ENCODE peak calls at places on chromosome 11, in ten cellular contexts. One of them, this sample, is unnamed.
A peak's percentile ranks its signal among the peaks of the same experiment; 100 is the strongest.

GRCh38 chr11:113992459-113993105 is 17.7 kb downstream of the HTR3A start:
- DNase-seq in heart left ventricle: no peak
- DNase-seq in Peyer's patch: no peak
- DNase-seq in Panc1: no peak
- DNase-seq in mucosa of descending colon: no peak
- DNase-seq in lung: peak; percentile 35
- DNase-seq in A549: no peak
- DNase-seq in testis: no peak
- DNase-seq in gastrocnemius medialis: no peak
- DNase-seq in A673: peak; percentile 68
- DNase-seq in this sample: peak; percentile 41

GRCh38 chr11:64762916-64763803 is 3.4 kb upstream of the PYGM start:
- DNase-seq in lung: no peak
- DNase-seq in gastrocnemius medialis: peak; percentile 97
- DNase-seq in A549: no peak
- DNase-seq in Peyer's patch: no peak
- DNase-seq in Panc1: no peak
- DNase-seq in heart left ventricle: peak; percentile 70
- DNase-seq in mucosa of descending colon: no peak
- DNase-seq in testis: no peak
- DNase-seq in A673: peak; percentile 84
- DNase-seq in this sample: peak; percentile 76

GRCh38 chr11:34443136-34443535 is 4.4 kb downstream of the CAT start:
- DNase-seq in testis: no peak
- DNase-seq in A673: no peak
- DNase-seq in lung: no peak
- DNase-seq in mucosa of descending colon: no peak
- DNase-seq in A549: no peak
- DNase-seq in heart left ventricle: no peak
- DNase-seq in Panc1: no peak
- DNase-seq in gastrocnemius medialis: no peak
- DNase-seq in Peyer's patch: no peak
- DNase-seq in this sample: no peak

GRCh38 chr11:28759311-28759710 is 651.1 kb downstream of the METTL15 start:
- DNase-seq in gastrocnemius medialis: no peak
- DNase-seq in testis: no peak
- DNase-seq in lung: no peak
- DNase-seq in A673: no peak
- DNase-seq in mucosa of descending colon: peak; percentile 19
- DNase-seq in Panc1: no peak
- DNase-seq in Peyer's patch: no peak
- DNase-seq in heart left ventricle: no peak
- DNase-seq in A549: peak; percentile 74
- DNase-seq in this sample: no peak

GRCh38 chr11:20596629-20597129 is 2.7 kb upstream of the SLC6A5 start:
- DNase-seq in A673: no peak
- DNase-seq in testis: no peak
- DNase-seq in lung: no peak
- DNase-seq in Panc1: no peak
- DNase-seq in heart left ventricle: no peak
- DNase-seq in Peyer's patch: no peak
- DNase-seq in mucosa of descending colon: no peak
- DNase-seq in gastrocnemius medialis: no peak
- DNase-seq in A549: no peak
- DNase-seq in this sample: no peak

GRCh38 chr11:102516179-102516578 is 14.4 kb downstream of the MMP7 start:
- DNase-seq in testis: no peak
- DNase-seq in Panc1: no peak
- DNase-seq in mucosa of descending colon: no peak
- DNase-seq in gastrocnemius medialis: no peak
- DNase-seq in heart left ventricle: no peak
- DNase-seq in A673: no peak
- DNase-seq in A549: no peak
- DNase-seq in lung: no peak
- DNase-seq in Peyer's patch: no peak
- DNase-seq in this sample: no peak

GRCh38 chr11:86592047-86592564 is 80.3 kb downstream of the ME3 start:
- DNase-seq in A673: no peak
- DNase-seq in A549: no peak
- DNase-seq in lung: peak; percentile 53
- DNase-seq in Panc1: no peak
- DNase-seq in heart left ventricle: no peak
- DNase-seq in mucosa of descending colon: no peak
- DNase-seq in testis: no peak
- DNase-seq in gastrocnemius medialis: no peak
- DNase-seq in Peyer's patch: no peak
- DNase-seq in this sample: no peak

GRCh38 chr11:35794850-35795249 is 132.3 kb downstream of the TRIM44 start:
- DNase-seq in Peyer's patch: no peak
- DNase-seq in heart left ventricle: no peak
- DNase-seq in Panc1: no peak
- DNase-seq in lung: no peak
- DNase-seq in gastrocnemius medialis: no peak
- DNase-seq in A549: no peak
- DNase-seq in testis: no peak
- DNase-seq in mucosa of descending colon: no peak
- DNase-seq in A673: no peak
- DNase-seq in this sample: no peak

GRCh38 chr11:64001552-64002427 is 15.6 kb downstream of the OTUB1 start:
- DNase-seq in lung: no peak
- DNase-seq in heart left ventricle: no peak
- DNase-seq in Peyer's patch: no peak
- DNase-seq in Panc1: no peak
- DNase-seq in testis: no peak
- DNase-seq in A549: no peak
- DNase-seq in mucosa of descending colon: no peak
- DNase-seq in gastrocnemius medialis: no peak
- DNase-seq in A673: peak; percentile 72
- DNase-seq in this sample: peak; percentile 83

GRCh38 chr11:103450241-103450640 is 341.0 kb downstream of the DYNC2H1 start:
- DNase-seq in gastrocnemius medialis: no peak
- DNase-seq in A673: no peak
- DNase-seq in heart left ventricle: no peak
- DNase-seq in A549: no peak
- DNase-seq in Peyer's patch: no peak
- DNase-seq in lung: no peak
- DNase-seq in mucosa of descending colon: no peak
- DNase-seq in testis: no peak
- DNase-seq in Panc1: no peak
- DNase-seq in this sample: no peak

GRCh38 chr11:104609297-104609696 is 289.0 kb downstream of the CASP12 start:
- DNase-seq in lung: no peak
- DNase-seq in Panc1: no peak
- DNase-seq in mucosa of descending colon: peak; percentile 19
- DNase-seq in heart left ventricle: no peak
- DNase-seq in Peyer's patch: no peak
- DNase-seq in gastrocnemius medialis: no peak
- DNase-seq in A673: peak; percentile 85
- DNase-seq in testis: peak; percentile 33
- DNase-seq in A549: peak; percentile 16
- DNase-seq in this sample: no peak

GRCh38 chr11:112752563-112752962 is 208.7 kb upstream of the NCAM1 start:
- DNase-seq in testis: no peak
- DNase-seq in lung: no peak
- DNase-seq in mucosa of descending colon: no peak
- DNase-seq in A673: no peak
- DNase-seq in A549: no peak
- DNase-seq in Panc1: no peak
- DNase-seq in Peyer's patch: no peak
- DNase-seq in gastrocnemius medialis: no peak
- DNase-seq in heart left ventricle: no peak
- DNase-seq in this sample: no peak

GRCh38 chr11:22634897-22635629 is 9.4 kb upstream of the FANCF start:
- DNase-seq in heart left ventricle: no peak
- DNase-seq in testis: no peak
- DNase-seq in A549: no peak
- DNase-seq in Panc1: no peak
- DNase-seq in mucosa of descending colon: peak; percentile 33
- DNase-seq in A673: peak; percentile 51
- DNase-seq in lung: no peak
- DNase-seq in Peyer's patch: peak; percentile 66
- DNase-seq in gastrocnemius medialis: no peak
- DNase-seq in this sample: peak; percentile 40

DNA sequence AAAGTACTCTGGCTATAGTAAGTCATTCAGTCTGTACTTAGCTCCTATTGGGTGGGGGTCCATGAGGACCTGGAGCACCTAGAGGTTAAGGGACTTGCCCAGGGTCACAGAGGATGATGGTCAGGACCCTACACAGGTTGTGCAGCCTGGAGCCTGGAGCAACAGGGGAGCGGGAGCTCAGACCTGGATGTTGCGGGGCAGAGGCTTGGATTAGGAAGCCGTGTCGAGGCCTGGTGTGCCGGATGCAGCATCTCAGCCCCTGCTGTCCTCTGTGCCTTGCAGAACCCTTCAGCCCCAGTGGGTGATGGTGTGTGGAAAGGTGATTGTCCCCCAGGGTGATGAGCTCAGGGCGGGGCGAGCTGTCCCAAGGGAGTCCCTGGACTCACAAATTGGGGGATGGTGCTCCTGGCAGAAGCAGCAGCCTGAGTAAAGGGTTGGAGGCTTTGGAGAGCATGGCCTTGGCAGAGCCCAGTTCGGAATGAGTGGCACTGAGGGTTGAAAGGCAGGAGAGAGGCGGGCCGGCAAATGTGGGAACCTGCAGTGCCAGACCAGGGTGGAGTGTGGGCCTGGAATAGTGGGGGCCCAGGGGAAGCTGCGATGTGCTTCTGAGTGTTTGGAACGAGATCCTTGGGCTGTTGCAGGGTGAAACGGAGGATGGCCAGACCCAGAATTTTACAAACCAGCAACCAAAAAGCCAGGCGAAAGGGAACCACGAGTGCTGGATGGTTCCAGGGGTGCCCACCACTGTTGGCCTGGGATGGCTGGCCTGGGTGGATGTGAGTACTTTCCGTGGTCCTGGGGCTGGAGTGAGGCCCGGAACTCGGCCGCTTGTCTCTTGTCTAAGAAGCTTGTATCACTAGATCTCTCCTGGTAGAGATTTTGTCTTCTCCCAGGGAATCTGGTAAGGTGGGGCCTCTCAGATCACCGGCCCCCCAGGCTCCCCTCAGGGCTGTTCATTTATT is 2.9 kb downstream of the TPCN2 start:
- DNase-seq in Peyer's patch: no peak
- DNase-seq in A673: no peak
- DNase-seq in Panc1: no peak
- DNase-seq in A549: no peak
- DNase-seq in gastrocnemius medialis: no peak
- DNase-seq in testis: no peak
- DNase-seq in heart left ventricle: no peak
- DNase-seq in mucosa of descending colon: no peak
- DNase-seq in lung: no peak
- DNase-seq in this sample: no peak
- H3K4me1 ChIP-seq in Peyer's patch: peaks cover 10% of the 10 kb centered on the region
- H3K4me1 ChIP-seq in A673: peaks cover 13% of the 10 kb centered on the region
- H3K4me1 ChIP-seq in Panc1: peaks cover 30% of the 10 kb centered on the region
- H3K4me1 ChIP-seq in A549: peaks cover 10% of the 10 kb centered on the region
- H3K4me1 ChIP-seq in gastrocnemius medialis: peaks cover 29% of the 10 kb centered on the region
- H3K4me1 ChIP-seq in testis: peaks cover 35% of the 10 kb centered on the region
- H3K4me1 ChIP-seq in heart left ventricle: peaks cover 19% of the 10 kb centered on the region
- H3K4me1 ChIP-seq in mucosa of descending colon: peaks cover 24% of the 10 kb centered on the region
- H3K4me1 ChIP-seq in lung: no peaks in the 10 kb centered on the region
- H3K4me1 ChIP-seq in this sample: peaks cover 11% of the 10 kb centered on the region

GRCh38 chr11:117820516-117820915 is 4.0 kb downstream of the FXYD2 start:
- DNase-seq in Peyer's patch: peak; percentile 28
- DNase-seq in A549: no peak
- DNase-seq in mucosa of descending colon: no peak
- DNase-seq in A673: no peak
- DNase-seq in heart left ventricle: no peak
- DNase-seq in gastrocnemius medialis: no peak
- DNase-seq in testis: no peak
- DNase-seq in lung: no peak
- DNase-seq in Panc1: no peak
- DNase-seq in this sample: peak; percentile 41

GRCh38 chr11:117818036-117818858 is 6.3 kb downstream of the FXYD2 start:
- DNase-seq in lung: no peak
- DNase-seq in mucosa of descending colon: no peak
- DNase-seq in Panc1: no peak
- DNase-seq in Peyer's patch: no peak
- DNase-seq in gastrocnemius medialis: no peak
- DNase-seq in testis: no peak
- DNase-seq in A673: no peak
- DNase-seq in heart left ventricle: no peak
- DNase-seq in A549: peak; percentile 25
- DNase-seq in this sample: no peak

GRCh38 chr11:117820071-117820470 is 4.5 kb downstream of the FXYD2 start:
- DNase-seq in A549: no peak
- DNase-seq in gastrocnemius medialis: no peak
- DNase-seq in testis: no peak
- DNase-seq in lung: no peak
- DNase-seq in Peyer's patch: peak; percentile 76
- DNase-seq in Panc1: no peak
- DNase-seq in heart left ventricle: peak; percentile 21
- DNase-seq in A673: no peak
- DNase-seq in mucosa of descending colon: peak; percentile 68
- DNase-seq in this sample: no peak

GRCh38 chr11:117817213-117818035 is 7.1 kb downstream of the FXYD2 start:
- DNase-seq in heart left ventricle: peak; percentile 78
- DNase-seq in A549: peak; percentile 70
- DNase-seq in lung: peak; percentile 84
- DNase-seq in Peyer's patch: peak; percentile 86
- DNase-seq in testis: peak; percentile 90
- DNase-seq in gastrocnemius medialis: peak; percentile 62
- DNase-seq in A673: peak; percentile 89
- DNase-seq in Panc1: peak; percentile 69
- DNase-seq in mucosa of descending colon: peak; percentile 89
- DNase-seq in this sample: peak; percentile 94

GRCh38 chr11:117819096-117820040 is 5.2 kb downstream of the FXYD2 start:
- DNase-seq in Panc1: no peak
- DNase-seq in A673: peak; percentile 85
- DNase-seq in testis: peak; percentile 86
- DNase-seq in Peyer's patch: peak; percentile 78
- DNase-seq in heart left ventricle: peak; percentile 71
- DNase-seq in mucosa of descending colon: peak; percentile 86
- DNase-seq in gastrocnemius medialis: no peak
- DNase-seq in A549: peak; percentile 76
- DNase-seq in lung: no peak
- DNase-seq in this sample: no peak
- H3K4me1 ChIP-seq in Panc1: peaks cover 20% of the 10 kb centered on the region
- H3K4me1 ChIP-seq in A673: peaks cover 33% of the 10 kb centered on the region
- H3K4me1 ChIP-seq in testis: peaks cover 37% of the 10 kb centered on the region
- H3K4me1 ChIP-seq in Peyer's patch: peaks cover 33% of the 10 kb centered on the region
- H3K4me1 ChIP-seq in heart left ventricle: peaks cover 7% of the 10 kb centered on the region
- H3K4me1 ChIP-seq in mucosa of descending colon: peaks cover 48% of the 10 kb centered on the region
- H3K4me1 ChIP-seq in gastrocnemius medialis: peaks cover 9% of the 10 kb centered on the region
- H3K4me1 ChIP-seq in A549: peaks cover 42% of the 10 kb centered on the region
- H3K4me1 ChIP-seq in lung: no peaks in the 10 kb centered on the region
- H3K4me1 ChIP-seq in this sample: peaks cover 74% of the 10 kb centered on the region

GRCh38 chr11:2385156-2386151 is 8.3 kb downstream of the CD81 start:
- DNase-seq in heart left ventricle: peak; percentile 18
- DNase-seq in gastrocnemius medialis: no peak
- DNase-seq in mucosa of descending colon: no peak
- DNase-seq in A673: no peak
- DNase-seq in Peyer's patch: no peak
- DNase-seq in testis: no peak
- DNase-seq in A549: no peak
- DNase-seq in Panc1: no peak
- DNase-seq in lung: no peak
- DNase-seq in this sample: peak; percentile 90
- H3K4me1 ChIP-seq in heart left ventricle: peaks cover 83% of the 10 kb centered on the region
- H3K4me1 ChIP-seq in gastrocnemius medialis: peaks cover 86% of the 10 kb centered on the region
- H3K4me1 ChIP-seq in mucosa of descending colon: peaks cover 63% of the 10 kb centered on the region
- H3K4me1 ChIP-seq in A673: no peaks in the 10 kb centered on the region
- H3K4me1 ChIP-seq in Peyer's patch: peaks cover 74% of the 10 kb centered on the region
- H3K4me1 ChIP-seq in testis: peaks cover 93% of the 10 kb centered on the region
- H3K4me1 ChIP-seq in A549: peaks cover 44% of the 10 kb centered on the region
- H3K4me1 ChIP-seq in Panc1: peaks cover 69% of the 10 kb centered on the region
- H3K4me1 ChIP-seq in lung: peaks cover 11% of the 10 kb centered on the region
- H3K4me1 ChIP-seq in this sample: peaks cover 100% of the 10 kb centered on the region

GRCh38 chr11:16217631-16218030 is 138.7 kb downstream of the SOX6 start:
- DNase-seq in lung: no peak
- DNase-seq in testis: no peak
- DNase-seq in Panc1: no peak
- DNase-seq in mucosa of descending colon: no peak
- DNase-seq in heart left ventricle: no peak
- DNase-seq in Peyer's patch: no peak
- DNase-seq in A673: no peak
- DNase-seq in A549: no peak
- DNase-seq in gastrocnemius medialis: no peak
- DNase-seq in this sample: no peak
- H3K4me1 ChIP-seq in lung: no peaks in the 10 kb centered on the region
- H3K4me1 ChIP-seq in testis: no peaks in the 10 kb centered on the region
- H3K4me1 ChIP-seq in Panc1: no peaks in the 10 kb centered on the region
- H3K4me1 ChIP-seq in mucosa of descending colon: no peaks in the 10 kb centered on the region
- H3K4me1 ChIP-seq in heart left ventricle: no peaks in the 10 kb centered on the region
- H3K4me1 ChIP-seq in Peyer's patch: no peaks in the 10 kb centered on the region
- H3K4me1 ChIP-seq in A673: peaks cover 10% of the 10 kb centered on the region
- H3K4me1 ChIP-seq in A549: no peaks in the 10 kb centered on the region
- H3K4me1 ChIP-seq in gastrocnemius medialis: peaks cover 21% of the 10 kb centered on the region
- H3K4me1 ChIP-seq in this sample: no peaks in the 10 kb centered on the region

This sample was measured in spleen.